ENCODE peak calls at places on chromosomes 12 and 14, in seven cellular contexts. N, E, D, O, C, F and L are unnamed samples.

GRCh38 chr14:74905595-74906142 is 17.4 kb downstream of the RPS6KL1 start:
- DNase-seq in N (peak; percentile 36), O (peak; percentile 74), F (peak; percentile 95), C (peak; percentile 86), D (no peak), E (peak; percentile 28), L (peak; percentile 66)

GRCh38 chr12:44377443-44378160 is 498.5 kb downstream of the NELL2 start:
- DNase-seq in D (no peak), N (no peak), C (no peak), F (no peak), O (no peak), E (no peak), L (no peak)

GRCh38 chr12:114241973-114242434 is 163.9 kb downstream of the TBX5 start:
- DNase-seq in O (peak; percentile 41), C (no peak), F (no peak), E (peak; percentile 62), D (peak; percentile 8), N (no peak), L (peak; percentile 35)

GRCh38 chr14:101200008-101200649 is 296.6 kb upstream of the RTL1 start:
- DNase-seq in E (no peak), C (peak; percentile 6), N (no peak), F (peak; percentile 32), O (no peak), D (no peak), L (no peak)

GRCh38 chr14:77219591-77219990 is 38.0 kb downstream of the TMEM63C start:
- DNase-seq in O (no peak), N (no peak), E (no peak), D (no peak), C (no peak), F (no peak), L (no peak)

GRCh38 chr12:91222746-91223145 is 40.1 kb upstream of the DCN start:
- DNase-seq in F (no peak), D (no peak), O (no peak), E (no peak), C (no peak), N (no peak), L (no peak)

GRCh38 chr14:63840981-63841380 is 11.8 kb upstream of the SYNE2 start:
- DNase-seq in O (peak; percentile 8), D (no peak), C (no peak), E (no peak), F (peak; percentile 89), N (peak; percentile 44), L (no peak)

GRCh38 chr14:69321601-69322330 is 61.8 kb downstream of the GALNT16 start:
- DNase-seq in N (no peak), D (no peak), F (no peak), E (no peak), O (no peak), C (no peak), L (no peak)

GRCh38 chr12:716506-716905 is 35.9 kb upstream of the WNK1 start:
- DNase-seq in D (no peak), N (no peak), O (peak; percentile 78), C (no peak), E (no peak), F (no peak), L (no peak)

GRCh38 chr12:44876554-44877275 is 600 bp upstream of the NELL2 start:
- DNase-seq in F (peak; percentile 87), N (no peak), C (peak; percentile 82), E (no peak), D (no peak), O (peak; percentile 8), L (peak; percentile 56)

GRCh38 chr14:95237121-95237876 is 80.0 kb upstream of the DICER1 start:
- DNase-seq in D (no peak), F (no peak), E (no peak), O (no peak), N (peak; percentile 34), C (no peak), L (no peak)

GRCh38 chr12:78703820-78704525 is 160.6 kb upstream of the SYT1 start:
- DNase-seq in C (no peak), N (no peak), O (no peak), E (peak; percentile 22), F (no peak), D (no peak), L (no peak)

GRCh38 chr12:12081836-12082497 is 11.2 kb downstream of the BCL2L14 start:
- DNase-seq in N (peak; percentile 70), O (peak; percentile 56), D (peak; percentile 39), C (peak; percentile 67), E (peak; percentile 29), F (peak; percentile 52), L (peak; percentile 45)

GRCh38 chr12:70645494-70646317 is 8.5 kb upstream of the PTPRB start:
- DNase-seq in N (peak; percentile 41), F (no peak), O (peak; percentile 84), E (peak; percentile 67), D (no peak), C (no peak), L (peak; percentile 45)

GRCh38 chr12:63064080-63064479 is 86.9 kb downstream of the AVPR1A start:
- DNase-seq in D (no peak), O (no peak), E (no peak), N (no peak), F (no peak), C (no peak), L (no peak)

GRCh38 chr14:86543531-86543930 is 1013.6 kb downstream of the FLRT2 start:
- DNase-seq in N (no peak), O (no peak), E (no peak), C (no peak), F (no peak), D (no peak), L (no peak)

GRCh38 chr12:29088611-29089219 is 60.4 kb upstream of the FAR2 start:
- DNase-seq in E (no peak), O (peak; percentile 4), D (no peak), N (peak; percentile 1), F (no peak), C (peak; percentile 22), L (peak; percentile 35)

GRCh38 chr14:99042376-99043257 is 229.4 kb downstream of the BCL11B start:
- DNase-seq in N (no peak), E (no peak), O (no peak), D (no peak), F (no peak), C (no peak), L (no peak)

GRCh38 chr12:52215587-52216031 is 17.4 kb upstream of the KRT7 start:
- DNase-seq in C (peak; percentile 74), E (peak; percentile 64), O (peak; percentile 12), F (no peak), D (no peak), N (peak; percentile 72), L (no peak)

GRCh38 chr12:13234045-13234641 is 37.6 kb downstream of the EMP1 start:
- DNase-seq in F (peak; percentile 69), E (peak; percentile 61), C (peak; percentile 46), N (peak; percentile 34), O (peak; percentile 34), D (no peak), L (no peak)

GRCh38 chr14:89455412-89455811 is 38.4 kb upstream of the FOXN3 start:
- DNase-seq in F (no peak), D (no peak), O (peak; percentile 55), E (no peak), C (peak; percentile 25), N (no peak), L (no peak)

GRCh38 chr12:100794441-100795192 is at the start of gene ANO4:
- DNase-seq in C (peak; percentile 8), D (no peak), O (no peak), F (peak; percentile 53), N (no peak), E (no peak), L (peak; percentile 12)

GRCh38 chr14:63938198-63939005 is 85.6 kb downstream of the SYNE2 start:
- DNase-seq in O (no peak), E (no peak), N (no peak), D (peak; percentile 56), C (no peak), F (no peak), L (no peak)

DNA sequence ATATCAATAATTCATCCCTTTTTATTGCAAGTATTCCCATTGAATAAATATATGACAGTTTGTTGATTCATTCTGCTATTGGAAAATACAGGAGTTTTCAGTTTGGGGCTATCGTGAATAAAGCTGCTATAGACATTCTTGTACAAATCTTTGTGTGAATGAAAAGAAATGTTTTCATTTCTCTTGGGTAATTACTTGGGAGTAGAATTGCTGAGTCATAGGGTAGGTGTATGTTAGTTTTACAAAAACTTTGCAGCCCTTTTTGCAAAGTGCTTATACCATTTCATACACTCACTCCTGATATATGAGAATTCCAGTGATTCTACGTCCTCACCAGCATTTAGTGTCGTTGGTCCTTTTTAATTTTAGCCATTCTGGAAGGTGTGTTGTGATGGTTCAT is 6.9 kb upstream of the PTCSC3 start:
- DNase-seq in E (no peak), C (no peak), D (no peak), N (no peak), O (no peak), F (no peak), L (no peak)
- TF ChIP-seq JUND in E (no peak), C (no peak), D (no peak), N (no peak), O (no peak), F (no peak), L (no peak)

GRCh38 chr12:125092872-125093680 is 27.8 kb downstream of the AACS start:
- DNase-seq in N (peak; percentile 92), D (no peak), F (no peak), C (no peak), O (peak; percentile 30), E (no peak), L (no peak)
- TF ChIP-seq JUND in N (no peak), D (no peak), F (no peak), C (no peak), O (no peak), E (no peak), L (no peak)

GRCh38 chr12:108644743-108645120 is 11.0 kb upstream of the SELPLG start:
- DNase-seq in C (no peak), E (no peak), O (no peak), F (no peak), N (no peak), D (no peak), L (no peak)

GRCh38 chr12:108645686-108646596 is 12.2 kb upstream of the SELPLG start:
- DNase-seq in N (no peak), D (no peak), O (no peak), F (no peak), C (no peak), E (no peak), L (no peak)

GRCh38 chr12:108642899-108643654 is 9.4 kb upstream of the SELPLG start:
- DNase-seq in E (no peak), D (no peak), O (no peak), N (no peak), C (no peak), F (no peak), L (no peak)

GRCh38 chr12:108642269-108642870 is 8.7 kb upstream of the SELPLG start:
- DNase-seq in O (no peak), D (no peak), N (no peak), C (no peak), E (no peak), F (no peak), L (no peak)

GRCh38 chr12:108643941-108644742 is 10.4 kb upstream of the SELPLG start:
- DNase-seq in D (no peak), N (no peak), F (no peak), C (no peak), O (no peak), E (peak; percentile 59), L (no peak)
- TF ChIP-seq JUND in D (no peak), N (no peak), F (no peak), C (peak; percentile 59), O (no peak), E (peak; percentile 90), L (no peak)

GRCh38 chr12:95951515-95951914 is 8.4 kb downstream of the AMDHD1 start:
- DNase-seq in D (no peak), E (no peak), F (no peak), C (no peak), N (no peak), O (no peak), L (no peak)
- TF ChIP-seq JUND in D (no peak), E (no peak), F (no peak), C (no peak), N (no peak), O (no peak), L (no peak)

GRCh38 chr14:60807247-60807646 is 72.7 kb downstream of the MNAT1 start:
- DNase-seq in D (no peak), F (no peak), C (no peak), E (no peak), O (no peak), N (no peak), L (no peak)
- TF ChIP-seq JUND in D (no peak), F (no peak), C (no peak), E (no peak), O (no peak), N (no peak), L (no peak)